ENCODE peak calls at places on chromosomes 7 and 10, in six cellular contexts. J is stimulated activated CD4-positive, alpha-beta T cell treated with anti-CD3 and anti-CD28 coated beads, Interleukin-4, amount 100 ng/mL, for 4 hours; Y is NCI-H226; C is thoracic aorta; I is iris pigment epithelial cell; R is activated CD8-positive, alpha-beta memory T cell treated with anti-CD3 and anti-CD28 coated beads for 1 hour. Q is an unnamed sample.

GRCh38 chr10:88687853-88688467 is 18.1 kb upstream of the LIPK start:
- DNase-seq in J (no peak), Y (no peak), C (no peak), I (peak; percentile 38), R (no peak), Q (peak; percentile 24)

GRCh38 chr7:102146122-102146521 is 140.5 kb upstream of the SH2B2 start:
- DNase-seq in J (no peak), Y (no peak), C (no peak), I (no peak), R (no peak), Q (no peak)

GRCh38 chr7:102042016-102042656 is 224.7 kb downstream of the CUX1 start:
- DNase-seq in J (no peak), Y (peak; percentile 82), C (no peak), I (peak; percentile 86), R (no peak), Q (no peak)

GRCh38 chr10:6427357-6427959 is 152.6 kb downstream of the PRKCQ start:
- DNase-seq in J (no peak), Y (no peak), C (no peak), I (no peak), R (no peak), Q (no peak)

GRCh38 chr10:43304687-43305333 is 37.9 kb upstream of the RASGEF1A start:
- DNase-seq in J (peak; percentile 54), Y (peak; percentile 24), C (peak; percentile 19), I (peak; percentile 45), R (no peak), Q (peak; percentile 55)

GRCh38 chr7:138872576-138872975 is 74.6 kb upstream of the ATP6V0A4 start:
- DNase-seq in J (no peak), Y (peak; percentile 49), C (no peak), I (no peak), R (no peak), Q (peak; percentile 74)

GRCh38 chr10:707861-708260 is 18.4 kb upstream of the DIP2C start:
- DNase-seq in J (no peak), Y (no peak), C (no peak), I (no peak), R (no peak), Q (no peak)

GRCh38 chr10:32109603-32110002 is 53.4 kb upstream of the KIF5B start:
- DNase-seq in J (no peak), Y (no peak), C (no peak), I (no peak), R (no peak), Q (no peak)

GRCh38 chr7:7861211-7861633 is 107.4 kb upstream of the GLCCI1 start:
- DNase-seq in J (no peak), Y (peak; percentile 62), C (no peak), I (peak; percentile 77), R (no peak), Q (no peak)

GRCh38 chr7:92633211-92633906 is 43.2 kb upstream of the FAM133B start:
- DNase-seq in J (no peak), Y (peak; percentile 88), C (no peak), I (peak; percentile 93), R (no peak), Q (peak; percentile 74)

GRCh38 chr7:50771120-50772002 is 11.3 kb downstream of the GRB10 start:
- DNase-seq in J (no peak), Y (no peak), C (no peak), I (no peak), R (no peak), Q (no peak)

GRCh38 chr7:31049001-31049765 is 2.9 kb upstream of the ADCYAP1R1 start:
- DNase-seq in J (no peak), Y (no peak), C (no peak), I (no peak), R (no peak), Q (no peak)